ENCODE peak calls at places on chromosomes 3 and 15, in four cellular contexts. O, K, G and M are unnamed samples. For H3K4me1, the result is how much of the 10 kb centered on the place peaks cover.

GRCh38 chr3:87209115-87209514 is 18.0 kb upstream of the CHMP2B start:
- DNase-seq in O (no peak), K (no peak), G (no peak), M (no peak)

GRCh38 chr3:56954125-56954524 is 106.3 kb upstream of the SPATA12 start:
- DNase-seq in O (no peak), K (no peak), G (no peak), M (no peak)

GRCh38 chr3:159987291-159987711 is 1.3 kb upstream of the IL12A start:
- DNase-seq in O (no peak), K (peak), G (peak), M (no peak)

GRCh38 chr15:56244811-56245576 is 1.3 kb upstream of the RFX7 start:
- DNase-seq in O (no peak), K (peak), G (no peak), M (peak)

GRCh38 chr3:66633564-66633963 is 132.7 kb upstream of the LRIG1 start:
- DNase-seq in O (no peak), K (no peak), G (no peak), M (no peak)

GRCh38 chr3:7315037-7315436 is 454.1 kb downstream of the GRM7 start:
- DNase-seq in O (no peak), K (no peak), G (no peak), M (no peak)

GRCh38 chr3:159604151-159604581 is 384.5 kb upstream of the IL12A start:
- DNase-seq in O (no peak), K (no peak), G (peak), M (no peak)

GRCh38 chr3:171548918-171549317 is 88.7 kb upstream of the TNIK start:
- DNase-seq in O (no peak), K (no peak), G (no peak), M (no peak)

GRCh38 chr15:70799667-70800450 is 36.5 kb upstream of the UACA start:
- DNase-seq in O (no peak), K (no peak), G (peak), M (no peak)

GRCh38 chr3:177781686-177782161 is 584.4 kb upstream of the TBL1XR1 start:
- DNase-seq in O (no peak), K (no peak), G (no peak), M (no peak)

GRCh38 chr15:58074452-58074851 is 8.9 kb upstream of the ALDH1A2 start:
- DNase-seq in O (no peak), K (no peak), G (no peak), M (peak)

GRCh38 chr3:183698318-183698731 is 728 bp downstream of the YEATS2 start:
- DNase-seq in O (peak), K (peak), G (peak), M (peak)

GRCh38 chr15:68339481-68339880 is 61.9 kb downstream of the FEM1B start:
- DNase-seq in O (no peak), K (no peak), G (no peak), M (no peak)

GRCh38 chr15:90959894-90960293 is 5.2 kb downstream of the RCCD1 start:
- DNase-seq in O (no peak), K (no peak), G (no peak), M (no peak)

GRCh38 chr3:88019024-88019423 is 39.8 kb downstream of the CGGBP1 start:
- DNase-seq in O (no peak), K (no peak), G (peak), M (no peak)

GRCh38 chr15:83108266-83109219 is 1.1 kb downstream of the TM6SF1 start:
- DNase-seq in O (peak), K (no peak), G (no peak), M (peak)

GRCh38 chr15:83105450-83105849 is 2.0 kb upstream of the TM6SF1 start:
- DNase-seq in O (no peak), K (no peak), G (no peak), M (no peak)

GRCh38 chr15:83109532-83109931 is 2.1 kb downstream of the TM6SF1 start:
- DNase-seq in O (no peak), K (no peak), G (no peak), M (no peak)

GRCh38 chr15:83107841-83108181 is 366 bp downstream of the TM6SF1 start:
- DNase-seq in O (no peak), K (no peak), G (no peak), M (peak)

DNA sequence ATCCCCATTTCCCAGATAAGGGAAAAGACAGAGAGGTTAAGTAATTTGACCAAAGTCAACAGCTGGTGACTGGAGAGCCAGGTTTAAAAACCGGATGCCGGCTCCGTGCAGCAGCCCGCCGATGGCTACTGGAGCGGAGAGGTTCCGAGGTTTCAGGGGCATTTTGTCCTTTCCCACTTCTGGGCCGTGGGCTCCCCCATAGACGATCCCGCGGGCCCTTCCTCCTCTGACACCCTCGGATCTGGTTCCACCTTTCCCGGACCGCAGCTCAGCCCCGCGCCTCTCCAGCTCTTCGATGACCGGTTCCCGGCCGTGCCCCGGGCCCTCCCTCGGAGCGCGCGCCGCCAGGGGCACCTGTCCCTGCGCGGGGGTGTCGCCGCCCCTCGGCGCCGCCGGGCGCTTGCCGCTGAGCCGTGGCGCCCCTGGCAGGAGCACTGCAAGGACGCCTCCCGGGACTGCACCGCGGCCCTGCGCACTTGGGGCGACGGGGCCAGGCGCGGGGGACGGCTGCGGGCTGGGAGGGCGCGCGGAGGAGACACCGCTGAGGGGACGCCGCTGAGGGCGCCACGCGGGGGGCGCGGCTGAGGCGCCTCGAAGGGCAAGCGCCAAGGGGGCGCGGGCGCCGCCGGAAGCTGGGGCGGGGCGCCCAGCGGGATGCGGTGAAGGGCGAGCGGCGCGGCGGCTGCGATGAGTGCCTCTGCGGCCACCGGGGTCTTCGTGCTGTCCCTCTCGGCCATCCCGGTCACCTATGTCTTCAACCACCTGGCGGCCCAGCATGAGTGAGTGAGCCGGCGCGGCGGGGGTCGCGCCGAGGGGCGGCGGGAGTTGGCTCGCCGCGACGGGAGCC is at the start of gene TM6SF1:
- DNase-seq in O (peak), K (peak), G (no peak), M (peak)
- H3K4me1 ChIP-seq in O (under half), K (under half), G (under half), M (under half)

GRCh38 chr15:28885289-28885629 is 515 bp upstream of the APBA2 start:
- DNase-seq in O (no peak), K (no peak), G (no peak), M (no peak)
- H3K4me2 ChIP-seq in O (peak), K (peak), G (peak), M (no peak)

GRCh38 chr3:98763076-98763475 is at the start of gene ST3GAL6:
- DNase-seq in O (peak), K (no peak), G (no peak), M (no peak)
- H3K4me1 ChIP-seq in O (half or more), K (under half), G (under half), M (under half)

GRCh38 chr3:136913168-136913567 is 44.6 kb upstream of the IL20RB start:
- DNase-seq in O (no peak), K (no peak), G (no peak), M (no peak)
- H3K4me2 ChIP-seq in O (no peak), K (no peak), G (no peak), M (no peak)

GRCh38 chr3:123657111-123657510 is 72.3 kb upstream of the HACD2 start:
- DNase-seq in O (no peak), K (no peak), G (no peak), M (no peak)
- H3K4me1 ChIP-seq in O (under half), K (under half), G (under half), M (under half)